ENCODE peak calls at places on chromosomes 1 and 21, in six cellular contexts. E is WTC11, Z is HepG2, L is GM23338, N is K562, H is GM12878. V is an unnamed sample.

GRCh38 chr1:2306151-2306978 is 78.2 kb downstream of the SKI start:
- DNase-seq in E (peak), H (no peak), N (no peak), Z (no peak), L (no peak), V (peak)

GRCh38 chr1:55428944-55429931 is 214.1 kb upstream of the USP24 start:
- DNase-seq in N (peak), Z (peak), H (no peak), E (no peak), L (peak), V (no peak)

GRCh38 chr1:231407537-231408396 is 14.3 kb downstream of the EGLN1 start:
- DNase-seq in Z (no peak), E (no peak), H (no peak), L (no peak), N (no peak), V (no peak)

GRCh38 chr1:79554620-79555160 is 548.2 kb upstream of the ADGRL4 start:
- DNase-seq in E (no peak), H (no peak), L (no peak), Z (no peak), N (no peak), V (no peak)

GRCh38 chr1:179187708-179188471 is 41.6 kb downstream of the ABL2 start:
- DNase-seq in N (no peak), H (no peak), E (no peak), Z (no peak), L (no peak), V (no peak)

GRCh38 chr1:93614550-93615200 is 67.0 kb downstream of the BCAR3 start:
- DNase-seq in L (no peak), E (no peak), Z (peak), H (no peak), N (no peak), V (no peak)

GRCh38 chr1:147539122-147539575 is 2.2 kb upstream of the BCL9 start:
- DNase-seq in Z (peak), H (no peak), L (no peak), N (peak), E (no peak), V (no peak)

GRCh38 chr1:50348449-50349241 is 74.6 kb downstream of the DMRTA2 start:
- DNase-seq in L (peak), H (no peak), E (peak), N (peak), Z (peak), V (no peak)

GRCh38 chr21:45706299-45706698 is 62.8 kb downstream of the PCBP3 start:
- DNase-seq in H (no peak), Z (no peak), N (no peak), L (no peak), E (no peak), V (no peak)

GRCh38 chr1:239361403-239361802 is 25.0 kb upstream of the CHRM3 start:
- DNase-seq in E (no peak), H (no peak), Z (no peak), L (no peak), N (no peak), V (no peak)

GRCh38 chr1:222084996-222085395 is 343.1 kb upstream of the DUSP10 start:
- DNase-seq in N (no peak), H (no peak), L (no peak), E (no peak), Z (no peak), V (no peak)

GRCh38 chr1:33050221-33051076 is 13.8 kb upstream of the AK2 start:
- DNase-seq in H (no peak), E (peak), L (peak), Z (peak), N (no peak), V (no peak)

GRCh38 chr1:106907795-106908194 is 148.7 kb upstream of the PRMT6 start:
- DNase-seq in H (peak), L (no peak), N (no peak), Z (no peak), E (no peak), V (no peak)

GRCh38 chr1:154729031-154729442 is 121.1 kb upstream of the ADAR start:
- DNase-seq in H (no peak), N (peak), E (no peak), Z (peak), L (no peak), V (no peak)

GRCh38 chr1:179298952-179299351 is 5.4 kb downstream of the SOAT1 start:
- DNase-seq in Z (no peak), E (no peak), N (no peak), L (no peak), H (peak), V (no peak)

GRCh38 chr1:58395355-58395754 is 151.2 kb downstream of the OMA1 start:
- DNase-seq in E (no peak), H (no peak), L (no peak), Z (peak), N (no peak), V (no peak)

GRCh38 chr1:248670003-248670402 is 14.7 kb upstream of the OR2T27 start:
- DNase-seq in L (peak), H (no peak), N (no peak), E (no peak), Z (no peak), V (no peak)

GRCh38 chr1:205505791-205506190 is 1.3 kb downstream of the CDK18 start:
- DNase-seq in H (no peak), L (no peak), Z (no peak), N (no peak), E (no peak), V (no peak)

GRCh38 chr1:109768700-109769325 is 5.1 kb upstream of the EPS8L3 start:
- DNase-seq in L (no peak), N (no peak), H (no peak), E (peak), Z (no peak), V (no peak)

GRCh38 chr1:156625436-156626078 is 6.3 kb downstream of the HAPLN2 start:
- DNase-seq in N (peak), Z (no peak), E (peak), L (peak), H (no peak), V (peak)

GRCh38 chr1:166379447-166379846 is 212.6 kb upstream of the FAM78B start:
- DNase-seq in N (peak), L (no peak), Z (no peak), H (no peak), E (no peak), V (no peak)

GRCh38 chr1:60343736-60344135 is 270.2 kb upstream of the C1orf87 start:
- DNase-seq in Z (no peak), H (no peak), L (no peak), N (no peak), E (no peak), V (no peak)

GRCh38 chr1:209248649-209249279 is 334.8 kb upstream of the CAMK1G start:
- DNase-seq in N (peak), E (peak), L (peak), Z (peak), H (peak), V (peak)

GRCh38 chr1:160058087-160058486 is 11.9 kb downstream of the KCNJ10 start:
- DNase-seq in E (no peak), L (peak), N (peak), Z (no peak), H (no peak), V (no peak)

GRCh38 chr1:218451415-218451814 is 106.3 kb downstream of the TGFB2 start:
- DNase-seq in L (no peak), H (no peak), Z (no peak), E (no peak), N (no peak), V (no peak)

GRCh38 chr1:167454929-167455785 is 63.2 kb downstream of the CD247 start:
- DNase-seq in Z (no peak), E (peak), L (peak), H (no peak), N (peak), V (peak)

GRCh38 chr21:40143822-40144525 is 276.7 kb downstream of the PCP4 start:
- DNase-seq in E (peak), H (no peak), Z (peak), L (peak), N (peak), V (peak)

GRCh38 chr1:77282187-77282865 is 507 bp downstream of the AK5 start:
- DNase-seq in E (peak), H (no peak), N (no peak), Z (no peak), L (peak), V (peak)

GRCh38 chr21:33332143-33332542 is 7.4 kb downstream of the IFNAR1 start:
- DNase-seq in Z (no peak), N (peak), L (no peak), H (no peak), E (no peak), V (no peak)

GRCh38 chr1:13823126-13823880 is 123.3 kb downstream of the PRDM2 start:
- DNase-seq in L (no peak), Z (no peak), E (no peak), N (no peak), H (no peak), V (no peak)

GRCh38 chr1:218772575-218772974 is 401.1 kb upstream of the LYPLAL1 start:
- DNase-seq in N (no peak), L (no peak), E (no peak), H (no peak), Z (no peak), V (no peak)

DNA sequence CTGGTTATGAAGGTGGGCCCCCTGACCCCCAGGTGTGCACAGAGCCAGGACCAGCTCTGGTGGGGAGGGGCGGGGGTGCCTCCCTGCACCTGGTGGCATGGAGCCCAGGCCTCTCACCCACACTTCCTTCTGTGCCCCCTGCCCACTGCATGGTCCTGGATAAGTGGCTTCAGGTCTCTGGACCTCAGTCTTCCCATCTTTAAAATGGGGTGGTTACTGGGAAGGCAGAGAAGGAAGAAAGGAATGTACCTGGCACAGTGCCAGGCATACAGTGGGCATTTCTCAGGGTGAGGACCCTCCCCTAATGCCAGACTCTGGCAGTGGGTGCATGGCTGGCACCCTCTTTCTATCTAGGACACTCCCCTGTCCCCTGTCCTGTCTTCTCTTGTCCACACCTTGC is 7.5 kb downstream of the CLCNKA start:
- DNase-seq in N (no peak), H (no peak), L (no peak), Z (no peak), E (no peak), V (no peak)
- TF ChIP-seq CREB1 in N (no peak), H (no peak), L (no peak), Z (no peak), E (no peak), V (no peak)

DNA sequence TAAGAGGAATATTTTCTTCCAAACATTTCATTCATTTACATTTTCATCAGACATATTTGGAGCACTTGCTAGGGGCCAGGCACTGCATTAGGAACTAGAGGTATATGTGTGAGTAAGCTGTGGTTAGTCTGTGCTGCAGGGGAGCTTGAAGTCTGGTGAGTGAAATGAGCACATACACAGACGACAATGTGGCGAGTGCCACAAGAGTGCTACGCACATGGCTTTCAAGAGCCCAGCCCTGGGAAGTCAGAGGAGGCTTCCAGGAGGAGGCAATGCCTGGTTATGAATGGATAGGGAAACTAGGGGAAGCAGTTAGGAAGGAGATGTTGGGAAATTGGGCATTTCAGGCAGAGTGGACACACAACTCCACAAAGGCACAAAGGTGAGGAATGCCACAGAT is 171.8 kb downstream of the IER5 start:
- DNase-seq in L (no peak), H (no peak), E (no peak), N (no peak), Z (no peak), V (no peak)
- TF ChIP-seq CREB1 in L (no peak), H (no peak), E (no peak), N (no peak), Z (no peak), V (no peak)

DNA sequence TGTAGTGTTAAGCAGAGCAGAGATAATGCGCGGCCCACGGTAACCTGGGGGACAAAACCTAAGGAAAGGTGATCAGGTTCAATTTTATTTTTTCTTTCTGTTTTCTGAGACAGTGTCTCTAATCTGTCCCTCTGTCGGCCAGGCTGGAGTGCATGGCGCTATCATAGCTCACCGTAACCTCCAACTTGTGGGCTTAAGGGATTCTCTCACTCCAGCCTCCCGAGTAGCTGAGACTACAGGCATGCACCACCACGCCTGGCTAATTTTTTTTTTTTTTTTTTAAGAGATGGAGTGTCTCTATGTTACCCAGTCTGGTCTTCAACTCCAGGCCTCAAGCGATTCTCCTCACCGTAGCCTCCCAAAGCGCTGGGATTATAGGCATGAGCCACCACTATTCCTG is 724 bp upstream of the ANKRD35 start:
- DNase-seq in E (no peak), H (no peak), Z (no peak), L (peak), N (no peak), V (no peak)
- TF ChIP-seq CREB1 in E (no peak), H (no peak), Z (no peak), L (no peak), N (no peak), V (no peak)

GRCh38 chr1:157829210-157829609 is 9.3 kb upstream of the FCRL1 start:
- DNase-seq in H (no peak), L (no peak), E (no peak), N (no peak), Z (no peak), V (no peak)

GRCh38 chr1:157829711-157830110 is 9.8 kb upstream of the FCRL1 start:
- DNase-seq in H (no peak), L (no peak), E (no peak), N (no peak), Z (no peak), V (no peak)

GRCh38 chr1:157833155-157833554 is 8.5 kb downstream of the CD5L start:
- DNase-seq in H (no peak), L (no peak), E (no peak), Z (no peak), N (no peak), V (no peak)

GRCh38 chr1:157831968-157832626 is 9.5 kb downstream of the CD5L start:
- DNase-seq in E (no peak), N (no peak), H (no peak), L (no peak), Z (no peak), V (no peak)

GRCh38 chr1:157830887-157831286 is 10.7 kb downstream of the CD5L start:
- DNase-seq in L (no peak), N (no peak), H (no peak), E (no peak), Z (no peak), V (no peak)
- TF ChIP-seq CREB1 in L (no peak), N (no peak), H (no peak), E (no peak), Z (no peak), V (no peak)

GRCh38 chr1:43954036-43954435 is 7.3 kb downstream of the IPO13 start:
- DNase-seq in N (no peak), H (no peak), E (no peak), L (no peak), Z (no peak), V (no peak)

GRCh38 chr1:43953361-43953760 is 6.6 kb downstream of the IPO13 start:
- DNase-seq in N (no peak), Z (no peak), E (no peak), H (no peak), L (no peak), V (no peak)

GRCh38 chr1:43949663-43950062 is 2.9 kb downstream of the IPO13 start:
- DNase-seq in H (no peak), N (no peak), L (no peak), Z (no peak), E (no peak), V (no peak)

GRCh38 chr1:43952731-43953350 is 6.1 kb downstream of the IPO13 start:
- DNase-seq in L (peak), H (no peak), E (peak), Z (no peak), N (no peak), V (no peak)

DNA sequence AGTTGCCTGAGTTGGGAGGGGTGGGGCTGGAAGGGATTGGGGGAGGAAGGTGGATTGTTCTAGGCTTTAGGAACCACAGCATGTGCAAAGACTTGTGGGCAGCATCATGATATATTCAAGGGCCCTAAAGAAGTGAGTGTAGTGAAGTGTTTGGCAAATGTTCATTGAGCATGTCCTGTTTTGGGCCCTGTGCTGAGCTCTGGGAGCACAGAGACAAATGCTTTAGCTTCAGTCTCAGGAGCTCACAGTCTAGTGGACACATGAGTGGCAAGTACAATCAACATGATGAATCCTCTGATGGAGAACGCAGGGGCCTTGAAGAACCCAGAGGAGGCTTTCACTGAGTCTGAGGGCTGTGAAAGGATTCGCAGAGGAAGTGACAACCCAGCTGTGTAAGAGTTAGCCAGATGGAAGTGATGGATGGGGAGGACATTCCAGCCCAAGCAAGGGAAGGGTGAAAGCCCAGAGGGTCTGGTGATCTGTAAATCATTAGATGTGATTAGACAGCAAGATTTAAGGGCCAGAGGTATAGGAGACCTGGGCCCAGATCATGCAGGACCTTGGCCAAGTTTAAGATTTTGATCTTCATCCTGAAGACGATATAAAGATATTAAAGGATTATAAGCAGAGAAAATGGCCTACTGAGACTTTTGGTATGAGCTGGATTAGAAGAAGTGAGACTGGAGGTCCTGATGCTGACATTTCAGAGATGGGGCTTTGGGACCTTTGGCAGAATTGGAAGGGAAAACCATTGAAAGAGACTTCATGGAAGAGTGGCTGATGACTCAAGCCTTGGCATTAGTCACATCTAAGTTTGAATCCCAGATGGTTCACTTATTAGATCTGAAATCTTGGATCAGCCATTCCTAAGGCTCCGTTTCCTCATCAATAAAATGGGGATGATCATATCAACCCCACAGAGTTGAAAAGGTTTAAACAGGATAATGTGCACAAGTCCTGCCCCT is 4.6 kb downstream of the IPO13 start:
- DNase-seq in L (no peak), N (no peak), Z (no peak), H (no peak), E (no peak), V (no peak)
- TF ChIP-seq CREB1 in L (no peak), N (no peak), Z (no peak), H (no peak), E (no peak), V (no peak)

GRCh38 chr21:37363936-37364335 is 2.6 kb upstream of the DYRK1A start:
- DNase-seq in N (no peak), Z (no peak), L (no peak), H (no peak), E (no peak), V (no peak)

GRCh38 chr21:37357691-37358090 is 8.9 kb upstream of the DYRK1A start:
- DNase-seq in N (no peak), Z (no peak), L (no peak), E (no peak), H (no peak), V (no peak)

GRCh38 chr21:37356710-37357109 is 9.9 kb upstream of the DYRK1A start:
- DNase-seq in Z (no peak), N (peak), E (no peak), L (no peak), H (no peak), V (no peak)

DNA sequence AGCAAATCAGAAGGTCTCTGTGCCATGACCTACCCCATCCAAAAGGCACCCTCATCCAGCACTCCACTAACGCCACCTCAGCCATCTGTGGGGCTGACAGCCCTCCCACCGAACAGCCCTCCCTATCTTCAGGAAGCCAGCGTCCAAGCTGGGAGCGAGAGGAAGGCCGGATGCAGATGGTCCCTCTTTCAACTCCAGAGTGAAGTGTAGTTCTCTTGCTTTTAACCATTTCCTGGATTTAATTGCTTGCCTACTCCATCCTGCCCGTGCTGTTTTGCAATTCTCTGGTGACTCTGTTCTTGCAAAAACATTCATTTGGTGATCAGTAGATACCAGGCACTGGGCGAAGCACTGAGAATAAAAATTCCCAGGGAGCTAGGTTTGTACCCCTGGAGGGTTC is 8.2 kb upstream of the DYRK1A start:
- DNase-seq in E (no peak), H (no peak), L (no peak), Z (no peak), N (no peak), V (no peak)
- TF ChIP-seq CREB1 in E (no peak), H (no peak), L (no peak), Z (no peak), N (no peak), V (no peak)

GRCh38 chr1:115454835-115455511 is 116.9 kb upstream of the NGF start:
- DNase-seq in L (no peak), N (no peak), Z (no peak), H (no peak), E (no peak), V (no peak)
- TF ChIP-seq CREB1 in L (no peak), N (no peak), Z (no peak), H (no peak), E (no peak), V (no peak)

GRCh38 chr21:34814529-34814951 is 145.7 kb downstream of the CLIC6 start:
- DNase-seq in H (no peak), L (no peak), E (no peak), Z (no peak), N (no peak), V (no peak)
- TF ChIP-seq CREB1 in H (no peak), L (no peak), E (no peak), Z (no peak), N (no peak), V (no peak)

GRCh38 chr1:173827611-173828010 is 2.9 kb upstream of the CENPL start:
- DNase-seq in Z (no peak), H (no peak), E (no peak), N (no peak), L (no peak), V (no peak)
- TF ChIP-seq CREB1 in Z (no peak), H (no peak), E (no peak), N (no peak), L (no peak), V (no peak)